ENCODE peak calls at places on chromosomes 11 and 22, in five cellular contexts. O, G, H, Y and R are unnamed samples. For H3K4me1, the result is how much of the 10 kb centered on the place peaks cover.

GRCh38 chr11:27468209-27468608 is 4.4 kb downstream of the LGR4 start:
- DNase-seq in O (no peak), G (no peak), H (peak), Y (peak), R (no peak)

GRCh38 chr11:128302425-128303186 is 284.8 kb downstream of the ETS1 start:
- DNase-seq in O (no peak), G (no peak), H (no peak), Y (peak), R (no peak)

GRCh38 chr11:1305558-1306056 is 3.8 kb downstream of the TOLLIP start:
- DNase-seq in O (no peak), G (no peak), H (no peak), Y (no peak), R (no peak)

GRCh38 chr22:32465661-32466060 is 1.4 kb upstream of the BPIFC start:
- DNase-seq in O (no peak), G (no peak), H (no peak), Y (no peak), R (no peak)

GRCh38 chr11:45473491-45473890 is 187.3 kb upstream of the SYT13 start:
- DNase-seq in O (no peak), G (no peak), H (no peak), Y (no peak), R (no peak)

GRCh38 chr11:134598368-134598767 is 186.3 kb upstream of the B3GAT1 start:
- DNase-seq in O (no peak), G (no peak), H (no peak), Y (no peak), R (no peak)

GRCh38 chr11:79663012-79663411 is 222.2 kb upstream of the TENM4 start:
- DNase-seq in O (no peak), G (no peak), H (no peak), Y (no peak), R (peak)

GRCh38 chr22:29606320-29606719 is 2.9 kb downstream of the NF2 start:
- DNase-seq in O (no peak), G (no peak), H (no peak), Y (no peak), R (no peak)

DNA sequence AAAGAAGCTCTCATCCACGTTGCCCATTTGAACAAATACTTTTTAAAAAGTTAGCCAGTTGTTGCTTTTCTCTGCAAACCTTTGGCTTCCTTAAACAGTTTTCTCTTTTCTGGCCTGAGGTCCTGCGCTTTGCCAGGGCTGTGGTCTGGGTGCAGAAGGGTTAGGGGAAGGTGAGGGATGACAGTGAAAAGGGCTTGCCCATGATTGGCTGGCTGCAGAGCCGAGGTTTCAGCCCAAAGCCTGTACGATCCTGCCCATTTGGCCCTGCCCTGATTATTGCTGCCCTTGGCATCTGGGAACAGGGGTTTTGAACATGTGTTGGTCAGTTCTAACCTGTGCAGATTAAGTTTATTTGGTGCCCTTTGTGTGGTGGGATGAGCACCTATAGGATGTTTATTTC is 1.5 kb downstream of the INCENP start:
- DNase-seq in O (peak), G (no peak), H (no peak), Y (peak), R (no peak)
- H2AFZ ChIP-seq in O (no peak), G (peak), H (no peak), Y (no peak), R (no peak)

GRCh38 chr11:118652681-118653181 is 26.7 kb downstream of the TREH start:
- DNase-seq in O (no peak), G (no peak), H (no peak), Y (no peak), R (no peak)

GRCh38 chr11:118651820-118652219 is 27.6 kb downstream of the TREH start:
- DNase-seq in O (no peak), G (no peak), H (no peak), Y (no peak), R (no peak)

GRCh38 chr11:118650366-118650765 is 29.1 kb downstream of the TREH start:
- DNase-seq in O (no peak), G (no peak), H (no peak), Y (no peak), R (no peak)

GRCh38 chr11:118648291-118648690 is 31.2 kb downstream of the TREH start:
- DNase-seq in O (no peak), G (no peak), H (no peak), Y (no peak), R (no peak)

DNA sequence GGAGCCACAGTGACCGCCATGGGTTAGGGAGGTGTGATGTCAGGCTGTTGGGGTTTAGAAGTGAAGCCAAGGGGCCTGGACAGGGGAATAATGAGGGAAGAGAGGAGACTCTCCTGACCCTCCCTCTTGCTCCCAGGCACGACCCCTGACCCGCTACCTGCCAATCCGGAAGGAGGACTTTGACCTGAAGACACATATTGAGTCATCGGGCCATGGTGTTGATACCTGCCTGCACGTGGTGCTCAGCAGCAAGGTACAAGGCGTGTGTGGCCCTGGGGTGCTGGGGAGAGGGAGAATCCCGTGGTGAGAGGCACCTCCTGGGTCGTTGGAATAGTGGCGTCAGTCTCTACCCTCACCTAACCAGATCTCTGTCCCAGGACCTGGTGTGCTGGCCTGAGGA is 29.5 kb downstream of the TREH start:
- DNase-seq in O (no peak), G (peak), H (no peak), Y (no peak), R (no peak)
- TF ChIP-seq EZH2 in O (no peak), G (no peak), H (no peak), Y (no peak), R (no peak)

GRCh38 chr22:36464715-36465231 is 16.7 kb downstream of the TXN2 start:
- DNase-seq in O (no peak), G (no peak), H (no peak), Y (no peak), R (no peak)
- H3K4me1 ChIP-seq in O (under half), G (under half), H (half or more), Y (half or more), R (under half)

GRCh38 chr11:86241956-86242525 is 2.5 kb upstream of the EED start:
- DNase-seq in O (no peak), G (no peak), H (no peak), Y (no peak), R (no peak)

GRCh38 chr11:86237267-86237804 is 7.2 kb upstream of the EED start:
- DNase-seq in O (no peak), G (no peak), H (no peak), Y (no peak), R (no peak)

GRCh38 chr11:86244063-86244521 is 461 bp upstream of the EED start:
- DNase-seq in O (peak), G (peak), H (peak), Y (peak), R (peak)

GRCh38 chr11:86243377-86243776 is 1.2 kb upstream of the EED start:
- DNase-seq in O (no peak), G (no peak), H (no peak), Y (no peak), R (no peak)

DNA sequence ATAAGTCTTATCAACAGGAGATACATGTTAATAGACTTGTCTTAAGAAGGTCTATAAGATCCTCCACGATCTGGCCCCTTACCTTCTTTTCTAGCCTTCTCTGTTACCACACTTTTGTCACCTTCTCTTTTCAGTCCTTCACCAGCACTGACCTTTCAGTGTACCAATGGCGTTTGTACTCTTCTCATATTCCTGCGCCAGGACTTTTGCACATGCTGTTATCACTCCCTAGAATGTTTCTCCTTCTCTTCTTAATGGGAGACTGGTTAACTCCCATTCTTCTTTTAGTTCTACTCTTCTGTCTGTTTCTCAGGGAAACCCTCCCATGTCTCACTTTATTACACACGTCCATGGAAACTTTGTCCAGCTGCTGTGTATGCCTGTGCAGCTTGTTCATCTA is 4.4 kb upstream of the EED start:
- DNase-seq in O (no peak), G (no peak), H (no peak), Y (no peak), R (no peak)
- H2AFZ ChIP-seq in O (peak), G (no peak), H (no peak), Y (no peak), R (no peak)